ENCODE peak calls at places on chromosomes 3 and 15, in seven cellular contexts. D, G, A, I, P, K and B are unnamed samples.

GRCh38 chr3:183981990-183982658 is 35.6 kb downstream of the ABCC5 start:
- DNase-seq in D (no peak), G (no peak), A (no peak), I (no peak), P (no peak), K (no peak), B (peak; percentile 77)

GRCh38 chr3:53721187-53721946 is 124.9 kb downstream of the CHDH start:
- DNase-seq in D (no peak), G (no peak), A (no peak), I (no peak), P (no peak), K (no peak), B (peak; percentile 29)

GRCh38 chr15:45854455-45855202 is 219.8 kb downstream of the SQOR start:
- DNase-seq in D (no peak), G (no peak), A (no peak), I (no peak), P (no peak), K (no peak), B (no peak)

GRCh38 chr15:66698318-66698961 is 3.6 kb upstream of the SMAD6 start:
- DNase-seq in D (no peak), G (peak; percentile 41), A (peak; percentile 84), I (peak; percentile 5), P (peak; percentile 74), K (peak; percentile 88), B (peak; percentile 70)

GRCh38 chr15:71125831-71126453 is 10.7 kb downstream of the THSD4 start:
- DNase-seq in D (no peak), G (no peak), A (peak; percentile 54), I (no peak), P (peak; percentile 53), K (no peak), B (no peak)

GRCh38 chr3:119403201-119403600 is 60.2 kb downstream of the TMEM39A start:
- DNase-seq in D (no peak), G (no peak), A (no peak), I (no peak), P (no peak), K (no peak), B (no peak)

GRCh38 chr3:182382112-182382857 is 411.0 kb upstream of the ATP11B start:
- DNase-seq in D (no peak), G (no peak), A (no peak), I (no peak), P (no peak), K (no peak), B (no peak)

GRCh38 chr3:31891876-31892455 is 89.1 kb downstream of the OSBPL10 start:
- DNase-seq in D (no peak), G (no peak), A (no peak), I (no peak), P (no peak), K (no peak), B (no peak)

GRCh38 chr3:48503406-48504050 is 446 bp downstream of the SHISA5 start:
- DNase-seq in D (no peak), G (no peak), A (peak; percentile 31), I (no peak), P (peak; percentile 11), K (peak; percentile 59), B (peak; percentile 43)

GRCh38 chr15:28923726-28924280 is 38.0 kb downstream of the APBA2 start:
- DNase-seq in D (no peak), G (no peak), A (no peak), I (no peak), P (no peak), K (no peak), B (no peak)

GRCh38 chr15:31208804-31209203 is 107.3 kb upstream of the TRPM1 start:
- DNase-seq in D (no peak), G (no peak), A (no peak), I (no peak), P (no peak), K (no peak), B (no peak)

GRCh38 chr3:17726313-17726712 is 16.1 kb downstream of the TBC1D5 start:
- DNase-seq in D (no peak), G (no peak), A (no peak), I (no peak), P (no peak), K (no peak), B (no peak)

GRCh38 chr3:56590814-56591213 is 33.8 kb downstream of the CCDC66 start:
- DNase-seq in D (no peak), G (no peak), A (no peak), I (no peak), P (no peak), K (no peak), B (no peak)

GRCh38 chr15:98599911-98600685 is 48.2 kb upstream of the IGF1R start:
- DNase-seq in D (peak; percentile 1), G (no peak), A (no peak), I (peak; percentile 35), P (no peak), K (peak; percentile 84), B (no peak)

GRCh38 chr3:9280477-9281219 is 31.2 kb upstream of the SRGAP3 start:
- DNase-seq in D (no peak), G (no peak), A (no peak), I (no peak), P (peak; percentile 22), K (peak; percentile 6), B (peak; percentile 23)

GRCh38 chr3:69294014-69294771 is 91.7 kb downstream of the FRMD4B start:
- DNase-seq in D (no peak), G (no peak), A (no peak), I (no peak), P (no peak), K (peak; percentile 58), B (peak; percentile 49)

GRCh38 chr3:142913432-142913831 is 24.5 kb upstream of the PCOLCE2 start:
- DNase-seq in D (no peak), G (no peak), A (no peak), I (no peak), P (no peak), K (no peak), B (no peak)

GRCh38 chr15:78950343-78950742 is 5.5 kb upstream of the CTSH start:
- DNase-seq in D (no peak), G (no peak), A (no peak), I (no peak), P (no peak), K (no peak), B (no peak)

GRCh38 chr15:85642054-85642692 is 152.6 kb downstream of the KLHL25 start:
- DNase-seq in D (no peak), G (no peak), A (no peak), I (no peak), P (no peak), K (no peak), B (no peak)

GRCh38 chr15:90934256-90934948 is 683 bp upstream of the UNC45A start:
- DNase-seq in D (peak; percentile 84), G (peak; percentile 67), A (peak; percentile 87), I (peak; percentile 88), P (peak; percentile 88), K (peak; percentile 86), B (peak; percentile 77)

GRCh38 chr3:186456636-186457265 is 87.4 kb downstream of the CRYGS start:
- DNase-seq in D (no peak), G (no peak), A (no peak), I (no peak), P (no peak), K (no peak), B (no peak)

GRCh38 chr15:60528530-60528929 is 49.6 kb upstream of the ICE2 start:
- DNase-seq in D (no peak), G (no peak), A (no peak), I (no peak), P (no peak), K (no peak), B (no peak)

GRCh38 chr3:57109437-57110199 is 49.2 kb downstream of the SPATA12 start:
- DNase-seq in D (no peak), G (no peak), A (no peak), I (no peak), P (no peak), K (no peak), B (no peak)

GRCh38 chr15:69634860-69635259 is 182.2 kb downstream of the RPLP1 start:
- DNase-seq in D (no peak), G (no peak), A (no peak), I (no peak), P (no peak), K (no peak), B (no peak)

GRCh38 chr3:170410428-170411029 is 8.1 kb upstream of the CLDN11 start:
- DNase-seq in D (no peak), G (no peak), A (no peak), I (no peak), P (no peak), K (peak; percentile 50), B (peak; percentile 32)

GRCh38 chr15:90412356-90413194 is 24.5 kb downstream of the IQGAP1 start:
- DNase-seq in D (no peak), G (peak; percentile 32), A (no peak), I (no peak), P (peak; percentile 14), K (peak; percentile 85), B (peak; percentile 74)

GRCh38 chr15:86855962-86856361 is 776.3 kb downstream of the AGBL1 start:
- DNase-seq in D (no peak), G (no peak), A (no peak), I (no peak), P (no peak), K (no peak), B (no peak)